ENCODE peak calls at places on chromosomes 12 and 14, in nine cellular contexts. B, M, A, T, L, S, C, N and E are unnamed samples.
A peak's percentile ranks its signal among the peaks of the same experiment; 100 is the strongest.

GRCh38 chr12:12885060-12885792 is 6.1 kb upstream of the GPRC5A start:
- DNase-seq in L (no peak), N (no peak), B (no peak), S (no peak), A (no peak), C (no peak), M (no peak), T (no peak), E (no peak)

GRCh38 chr14:106840258-106840657 is 1313.9 kb downstream of the TMEM121 start:
- DNase-seq in S (no peak), N (no peak), T (no peak), B (no peak), L (no peak), M (no peak), A (no peak), C (no peak), E (no peak)

GRCh38 chr14:101666264-101666663 is 95.2 kb upstream of the PPP2R5C start:
- DNase-seq in C (no peak), M (no peak), T (no peak), N (no peak), S (no peak), L (no peak), A (no peak), B (no peak), E (no peak)

GRCh38 chr12:77609016-77609415 is 221.7 kb upstream of the NAV3 start:
- DNase-seq in A (no peak), T (no peak), B (no peak), M (no peak), S (no peak), L (no peak), N (no peak), C (no peak), E (no peak)

GRCh38 chr14:32003585-32003984 is 73.5 kb upstream of the ARHGAP5 start:
- DNase-seq in S (no peak), T (no peak), B (no peak), A (no peak), L (no peak), C (no peak), N (no peak), M (no peak), E (no peak)

GRCh38 chr14:59918824-59919581 is 941 bp upstream of the LRRC9 start:
- DNase-seq in S (peak; percentile 49), L (peak; percentile 35), T (peak; percentile 17), N (no peak), M (peak; percentile 56), A (no peak), C (no peak), B (peak; percentile 14), E (no peak)

GRCh38 chr12:83843531-83843930 is 1069.1 kb downstream of the SLC6A15 start:
- DNase-seq in C (no peak), A (no peak), T (no peak), N (no peak), M (no peak), S (no peak), B (no peak), L (no peak), E (no peak)

GRCh38 chr12:123390415-123391093 is 6.6 kb downstream of the KMT5A start:
- DNase-seq in B (no peak), C (no peak), M (no peak), T (peak; percentile 41), A (no peak), N (no peak), L (no peak), S (no peak), E (no peak)

GRCh38 chr12:106223485-106224391 is 24.1 kb downstream of the CKAP4 start:
- DNase-seq in T (peak; percentile 49), N (peak; percentile 86), C (peak; percentile 63), A (peak; percentile 86), S (peak; percentile 72), L (peak; percentile 64), B (peak; percentile 21), M (peak; percentile 76), E (no peak)

GRCh38 chr14:104431351-104431928 is 148.1 kb upstream of the C14orf180 start:
- DNase-seq in N (peak; percentile 48), T (no peak), A (no peak), M (no peak), L (no peak), C (no peak), S (peak; percentile 23), B (no peak), E (no peak)

GRCh38 chr14:52900731-52901130 is 50.1 kb downstream of the FERMT2 start:
- DNase-seq in S (no peak), L (no peak), N (no peak), M (no peak), C (no peak), T (no peak), B (no peak), A (no peak), E (no peak)

GRCh38 chr12:5043589-5044419 is at the start of gene KCNA5:
- DNase-seq in M (no peak), A (peak; percentile 77), L (no peak), B (no peak), T (no peak), N (peak; percentile 72), C (peak; percentile 22), S (no peak), E (no peak)

GRCh38 chr12:40117818-40118217 is 11.9 kb upstream of the SLC2A13 start:
- DNase-seq in N (no peak), L (no peak), B (no peak), A (no peak), S (no peak), T (no peak), C (no peak), M (no peak), E (no peak)

GRCh38 chr14:89190779-89191513 is 226.1 kb downstream of the FOXN3 start:
- DNase-seq in L (no peak), N (no peak), T (no peak), C (no peak), B (no peak), S (no peak), A (no peak), M (no peak), E (no peak)

GRCh38 chr12:125014526-125014925 is 21.1 kb downstream of the BRI3BP start:
- DNase-seq in T (no peak), S (no peak), A (no peak), C (no peak), B (no peak), N (no peak), M (no peak), L (no peak), E (no peak)

GRCh38 chr12:4274960-4275868 is 1.7 kb downstream of the CCND2 start:
- DNase-seq in B (no peak), T (no peak), N (peak; percentile 81), M (no peak), C (no peak), S (no peak), L (no peak), A (no peak), E (no peak)

GRCh38 chr12:100738086-100738485 is 56.5 kb upstream of the ANO4 start:
- DNase-seq in T (no peak), N (no peak), B (no peak), M (no peak), L (no peak), S (no peak), C (no peak), A (no peak), E (no peak)

GRCh38 chr12:106341086-106341879 is 16.3 kb upstream of the POLR3B start:
- DNase-seq in M (no peak), C (no peak), A (no peak), T (no peak), L (no peak), S (no peak), B (no peak), N (no peak), E (no peak)

GRCh38 chr12:108826115-108826806 is 31.1 kb downstream of the SSH1 start:
- DNase-seq in A (peak; percentile 88), M (peak; percentile 93), S (peak; percentile 60), B (no peak), L (no peak), N (no peak), C (peak; percentile 57), T (no peak), E (peak; percentile 91)
- H3K4me3 ChIP-seq in A (peak overlapping the region; percentile 20), M (peak overlapping the region; percentile 31), S (peak overlapping the region; percentile 15), B (peak overlapping the region; percentile 34), L (no peak overlapping the region), N (peak overlapping the region; percentile 3), C (peak overlapping the region; percentile 46), T (no peak overlapping the region), E (peak overlapping the region; percentile 38)

GRCh38 chr14:23052182-23052623 is 5.1 kb downstream of the CDH24 start:
- DNase-seq in C (no peak), S (no peak), M (peak; percentile 36), T (no peak), L (peak; percentile 48), A (no peak), N (no peak), B (no peak), E (no peak)
- TF ChIP-seq CTCF in C (peak; percentile 52), S (no peak), M (no peak), T (peak; percentile 38), L (no peak), A (no peak), N (no peak), B (peak; percentile 21), E (peak; percentile 9)

GRCh38 chr12:76256904-76257303 is 91.3 kb downstream of the BBS10 start:
- DNase-seq in C (no peak), L (no peak), T (no peak), N (no peak), A (no peak), M (no peak), B (no peak), S (no peak), E (no peak)

GRCh38 chr12:76256341-76256740 is 91.9 kb downstream of the BBS10 start:
- DNase-seq in L (no peak), S (no peak), T (no peak), M (no peak), A (no peak), C (no peak), B (no peak), N (no peak), E (no peak)

GRCh38 chr12:76259071-76259470 is 89.1 kb downstream of the BBS10 start:
- DNase-seq in C (no peak), N (no peak), L (no peak), M (peak; percentile 54), A (no peak), B (no peak), T (no peak), S (no peak), E (no peak)

GRCh38 chr12:76259660-76260389 is 88.4 kb downstream of the BBS10 start:
- DNase-seq in S (no peak), T (peak; percentile 34), N (no peak), B (peak; percentile 69), L (no peak), M (peak; percentile 94), C (no peak), A (no peak), E (peak; percentile 61)

DNA sequence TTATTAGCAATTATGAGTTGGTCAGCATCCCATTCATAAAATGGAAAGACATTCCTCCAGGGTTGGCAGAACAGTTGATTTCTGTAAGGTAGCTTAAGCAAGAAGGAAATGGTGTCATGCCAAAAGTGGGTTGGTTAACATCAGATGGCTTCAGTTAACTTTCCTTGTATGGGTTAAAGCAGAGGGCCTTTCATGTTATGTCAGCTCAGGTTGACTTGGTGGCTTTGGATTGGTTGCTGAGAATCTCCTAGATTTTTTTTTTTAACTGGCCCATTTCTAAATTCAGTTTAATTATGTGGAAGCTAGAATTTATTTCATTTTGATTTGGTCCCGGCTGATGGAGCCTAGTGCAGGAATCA is 87.8 kb downstream of the BBS10 start:
- DNase-seq in S (no peak), M (peak; percentile 54), B (peak; percentile 71), L (no peak), A (no peak), T (peak; percentile 42), N (no peak), C (no peak), E (no peak)
- H3K4me3 ChIP-seq in S (no peak overlapping the region), M (peak overlapping the region; percentile 60), B (peak overlapping the region; percentile 27), L (no peak overlapping the region), A (no peak overlapping the region), T (no peak overlapping the region), N (no peak overlapping the region), C (no peak overlapping the region), E (no peak overlapping the region)

GRCh38 chr12:108508243-108508642 is 6.8 kb upstream of the FICD start:
- DNase-seq in B (no peak), T (no peak), A (no peak), C (no peak), M (no peak), N (no peak), S (no peak), L (no peak), E (no peak)
- TF ChIP-seq CTCF in B (no peak), T (no peak), A (no peak), C (no peak), M (no peak), N (no peak), S (no peak), L (no peak), E (no peak)